ENCODE peak calls at places on chromosomes 16 and 17, in four cellular contexts. V is effector memory CD4-positive, alpha-beta T cell; I is ELR; R is OCI-LY7. O is an unnamed sample.

GRCh38 chr16:15440852-15441251 is 6.5 kb downstream of the BMERB1 start:
- DNase-seq in V (no peak), I (peak; percentile 88), R (no peak), O (no peak)

GRCh38 chr17:75587718-75588545 is at the start of gene MYO15B:
- DNase-seq in V (peak; percentile 20), I (no peak), R (no peak), O (peak; percentile 44)

GRCh38 chr17:76530826-76531500 is 6.5 kb downstream of the CYGB start:
- DNase-seq in V (no peak), I (no peak), R (no peak), O (no peak)

GRCh38 chr17:75404223-75404738 is 1.2 kb downstream of the GRB2 start:
- DNase-seq in V (no peak), I (peak; percentile 93), R (peak; percentile 83), O (peak; percentile 41)

GRCh38 chr16:72203401-72203800 is 31.4 kb upstream of the PMFBP1 start:
- DNase-seq in V (no peak), I (peak; percentile 66), R (peak; percentile 21), O (no peak)

GRCh38 chr17:6894206-6894528 is 62.6 kb upstream of the TEKT1 start:
- DNase-seq in V (no peak), I (peak; percentile 17), R (peak; percentile 4), O (no peak)

GRCh38 chr16:68756250-68757051 is 19.4 kb downstream of the CDH1 start:
- DNase-seq in V (no peak), I (no peak), R (peak; percentile 18), O (no peak)

GRCh38 chr17:36837193-36837592 is 100.1 kb upstream of the LHX1 start:
- DNase-seq in V (no peak), I (no peak), R (no peak), O (no peak)

GRCh38 chr16:86990451-86990850 is 326.7 kb downstream of the C16orf95 start:
- DNase-seq in V (no peak), I (no peak), R (no peak), O (no peak)

GRCh38 chr17:77693301-77693700 is 265.2 kb upstream of the TNRC6C start:
- DNase-seq in V (no peak), I (no peak), R (no peak), O (no peak)

GRCh38 chr17:58316260-58316960 is 12.2 kb downstream of the TSPOAP1 start:
- DNase-seq in V (no peak), I (no peak), R (no peak), O (no peak)

GRCh38 chr16:87580855-87581261 is 21.4 kb upstream of the JPH3 start:
- DNase-seq in V (no peak), I (peak; percentile 84), R (no peak), O (no peak)